ENCODE peak calls at places on chromosomes 1 and 21, in six cellular contexts. One of them, this sample, is unnamed.

GRCh38 chr1:89735449-89735848 is 85.4 kb upstream of the LRRC8D start:
- DNase-seq in pancreas: no peak
- DNase-seq in ovary: no peak
- DNase-seq in left ventricle myocardium inferior: no peak
- DNase-seq in BJ: no peak
- DNase-seq in heart left ventricle: no peak
- DNase-seq in this sample: no peak

GRCh38 chr1:59511476-59512465 is 214.9 kb downstream of the FGGY start:
- DNase-seq in pancreas: no peak
- DNase-seq in ovary: no peak
- DNase-seq in left ventricle myocardium inferior: no peak
- DNase-seq in BJ: no peak
- DNase-seq in heart left ventricle: no peak
- DNase-seq in this sample: no peak

GRCh38 chr1:31567956-31568570 is 8.3 kb upstream of the TINAGL1 start:
- DNase-seq in pancreas: no peak
- DNase-seq in ovary: no peak
- DNase-seq in left ventricle myocardium inferior: no peak
- DNase-seq in BJ: no peak
- DNase-seq in heart left ventricle: no peak
- DNase-seq in this sample: no peak

GRCh38 chr21:42013901-42014300 is 3.7 kb upstream of the ZBTB21 start:
- DNase-seq in pancreas: no peak
- DNase-seq in ovary: no peak
- DNase-seq in left ventricle myocardium inferior: no peak
- DNase-seq in BJ: no peak
- DNase-seq in heart left ventricle: peak; percentile 4
- DNase-seq in this sample: no peak

GRCh38 chr1:15714438-15715136 is 21.5 kb upstream of the SLC25A34 start:
- DNase-seq in pancreas: no peak
- DNase-seq in ovary: no peak
- DNase-seq in left ventricle myocardium inferior: no peak
- DNase-seq in BJ: peak; percentile 15
- DNase-seq in heart left ventricle: peak; percentile 68
- DNase-seq in this sample: no peak

GRCh38 chr1:206898089-206898908 is 1.1 kb downstream of the IL24 start:
- DNase-seq in pancreas: no peak
- DNase-seq in ovary: no peak
- DNase-seq in left ventricle myocardium inferior: no peak
- DNase-seq in BJ: no peak
- DNase-seq in heart left ventricle: no peak
- DNase-seq in this sample: no peak

GRCh38 chr1:165842363-165843129 is 15.1 kb downstream of the UCK2 start:
- DNase-seq in pancreas: no peak
- DNase-seq in ovary: no peak
- DNase-seq in left ventricle myocardium inferior: no peak
- DNase-seq in BJ: no peak
- DNase-seq in heart left ventricle: no peak
- DNase-seq in this sample: no peak

GRCh38 chr1:8155528-8156186 is 129.5 kb upstream of the ERRFI1 start:
- DNase-seq in pancreas: no peak
- DNase-seq in ovary: no peak
- DNase-seq in left ventricle myocardium inferior: no peak
- DNase-seq in BJ: no peak
- DNase-seq in heart left ventricle: no peak
- DNase-seq in this sample: peak; percentile 47

GRCh38 chr1:93056649-93057048 is 22.4 kb upstream of the MTF2 start:
- DNase-seq in pancreas: no peak
- DNase-seq in ovary: no peak
- DNase-seq in left ventricle myocardium inferior: no peak
- DNase-seq in BJ: no peak
- DNase-seq in heart left ventricle: no peak
- DNase-seq in this sample: no peak

GRCh38 chr1:77540501-77541161 is 141.8 kb downstream of the ZZZ3 start:
- DNase-seq in pancreas: no peak
- DNase-seq in ovary: no peak
- DNase-seq in left ventricle myocardium inferior: no peak
- DNase-seq in BJ: peak; percentile 48
- DNase-seq in heart left ventricle: no peak
- DNase-seq in this sample: no peak

GRCh38 chr1:233791750-233792149 is 112.7 kb upstream of the SLC35F3 start:
- DNase-seq in pancreas: no peak
- DNase-seq in ovary: no peak
- DNase-seq in left ventricle myocardium inferior: no peak
- DNase-seq in BJ: no peak
- DNase-seq in heart left ventricle: no peak
- DNase-seq in this sample: no peak

GRCh38 chr1:33130297-33130696 is 49.3 kb downstream of the AZIN2 start:
- DNase-seq in pancreas: no peak
- DNase-seq in ovary: no peak
- DNase-seq in left ventricle myocardium inferior: no peak
- DNase-seq in BJ: no peak
- DNase-seq in heart left ventricle: no peak
- DNase-seq in this sample: no peak

GRCh38 chr1:63859480-63860275 is 85.9 kb downstream of the ROR1 start:
- DNase-seq in pancreas: no peak
- DNase-seq in ovary: no peak
- DNase-seq in left ventricle myocardium inferior: no peak
- DNase-seq in BJ: no peak
- DNase-seq in heart left ventricle: no peak
- DNase-seq in this sample: no peak

GRCh38 chr1:52037402-52037814 is 3.8 kb upstream of the KTI12 start:
- DNase-seq in pancreas: no peak
- DNase-seq in ovary: no peak
- DNase-seq in left ventricle myocardium inferior: no peak
- DNase-seq in BJ: no peak
- DNase-seq in heart left ventricle: no peak
- DNase-seq in this sample: no peak

GRCh38 chr1:153567621-153568366 is 2.1 kb upstream of the S100A2 start:
- DNase-seq in pancreas: no peak
- DNase-seq in ovary: no peak
- DNase-seq in left ventricle myocardium inferior: no peak
- DNase-seq in BJ: no peak
- DNase-seq in heart left ventricle: no peak
- DNase-seq in this sample: no peak

GRCh38 chr1:59290173-59290954 is 6.5 kb upstream of the FGGY start:
- DNase-seq in pancreas: no peak
- DNase-seq in ovary: no peak
- DNase-seq in left ventricle myocardium inferior: no peak
- DNase-seq in BJ: no peak
- DNase-seq in heart left ventricle: no peak
- DNase-seq in this sample: peak; percentile 63

GRCh38 chr1:115677172-115677542 is 35.4 kb downstream of the VANGL1 start:
- DNase-seq in pancreas: no peak
- DNase-seq in ovary: no peak
- DNase-seq in left ventricle myocardium inferior: no peak
- DNase-seq in BJ: no peak
- DNase-seq in heart left ventricle: no peak
- DNase-seq in this sample: no peak

GRCh38 chr1:164337885-164338284 is 221.1 kb upstream of the PBX1 start:
- DNase-seq in pancreas: no peak
- DNase-seq in ovary: no peak
- DNase-seq in left ventricle myocardium inferior: no peak
- DNase-seq in BJ: no peak
- DNase-seq in heart left ventricle: no peak
- DNase-seq in this sample: no peak

GRCh38 chr1:162215902-162216301 is 146.4 kb downstream of the NOS1AP start:
- DNase-seq in pancreas: no peak
- DNase-seq in ovary: no peak
- DNase-seq in left ventricle myocardium inferior: no peak
- DNase-seq in BJ: no peak
- DNase-seq in heart left ventricle: no peak
- DNase-seq in this sample: no peak

GRCh38 chr1:24275104-24275410 is 44.1 kb upstream of the GRHL3 start:
- DNase-seq in pancreas: no peak
- DNase-seq in ovary: no peak
- DNase-seq in left ventricle myocardium inferior: no peak
- DNase-seq in BJ: no peak
- DNase-seq in heart left ventricle: no peak
- DNase-seq in this sample: no peak

GRCh38 chr1:62040450-62040849 is 154.2 kb upstream of the L1TD1 start:
- DNase-seq in pancreas: no peak
- DNase-seq in ovary: no peak
- DNase-seq in left ventricle myocardium inferior: no peak
- DNase-seq in BJ: no peak
- DNase-seq in heart left ventricle: no peak
- DNase-seq in this sample: no peak

GRCh38 chr1:111789666-111790316 is 34.1 kb downstream of the DDX20 start:
- DNase-seq in pancreas: no peak
- DNase-seq in ovary: no peak
- DNase-seq in left ventricle myocardium inferior: no peak
- DNase-seq in BJ: peak; percentile 65
- DNase-seq in heart left ventricle: no peak
- DNase-seq in this sample: no peak

GRCh38 chr1:56200446-56200845 is 378.9 kb downstream of the PLPP3 start:
- DNase-seq in pancreas: no peak
- DNase-seq in ovary: no peak
- DNase-seq in left ventricle myocardium inferior: no peak
- DNase-seq in BJ: peak; percentile 31
- DNase-seq in heart left ventricle: no peak
- DNase-seq in this sample: no peak

GRCh38 chr21:32565856-32566465 is 19.4 kb downstream of the TCP10L start:
- DNase-seq in pancreas: no peak
- DNase-seq in ovary: no peak
- DNase-seq in left ventricle myocardium inferior: no peak
- DNase-seq in BJ: no peak
- DNase-seq in heart left ventricle: no peak
- DNase-seq in this sample: no peak

GRCh38 chr1:204265665-204266064 is 51.9 kb upstream of the GOLT1A start:
- DNase-seq in pancreas: no peak
- DNase-seq in ovary: no peak
- DNase-seq in left ventricle myocardium inferior: peak; percentile 42
- DNase-seq in BJ: no peak
- DNase-seq in heart left ventricle: peak; percentile 55
- DNase-seq in this sample: no peak

GRCh38 chr1:235954306-235955283 is 87.9 kb upstream of the LYST start:
- DNase-seq in pancreas: no peak
- DNase-seq in ovary: no peak
- DNase-seq in left ventricle myocardium inferior: peak; percentile 28
- DNase-seq in BJ: no peak
- DNase-seq in heart left ventricle: peak; percentile 34
- DNase-seq in this sample: peak; percentile 78
- H3K27me3 ChIP-seq in pancreas: no peaks in the 10 kb centered on the region
- H3K27me3 ChIP-seq in ovary: no peaks in the 10 kb centered on the region
- H3K27me3 ChIP-seq in left ventricle myocardium inferior: no peaks in the 10 kb centered on the region
- H3K27me3 ChIP-seq in BJ: no peaks in the 10 kb centered on the region
- H3K27me3 ChIP-seq in heart left ventricle: no peaks in the 10 kb centered on the region
- H3K27me3 ChIP-seq in this sample: no peaks in the 10 kb centered on the region

GRCh38 chr1:150534002-150534401 is 15.2 kb upstream of the ADAMTSL4 start:
- DNase-seq in pancreas: no peak
- DNase-seq in ovary: no peak
- DNase-seq in left ventricle myocardium inferior: no peak
- DNase-seq in BJ: no peak
- DNase-seq in heart left ventricle: no peak
- DNase-seq in this sample: no peak

GRCh38 chr1:150528997-150529396 is 13.4 kb downstream of the FALEC start:
- DNase-seq in pancreas: no peak
- DNase-seq in ovary: no peak
- DNase-seq in left ventricle myocardium inferior: no peak
- DNase-seq in BJ: no peak
- DNase-seq in heart left ventricle: no peak
- DNase-seq in this sample: no peak

GRCh38 chr1:150530491-150531159 is 15.1 kb downstream of the FALEC start:
- DNase-seq in pancreas: no peak
- DNase-seq in ovary: no peak
- DNase-seq in left ventricle myocardium inferior: no peak
- DNase-seq in BJ: no peak
- DNase-seq in heart left ventricle: no peak
- DNase-seq in this sample: no peak

GRCh38 chr1:150535511-150536281 is 13.5 kb upstream of the ADAMTSL4 start:
- DNase-seq in pancreas: no peak
- DNase-seq in ovary: no peak
- DNase-seq in left ventricle myocardium inferior: no peak
- DNase-seq in BJ: peak; percentile 26
- DNase-seq in heart left ventricle: no peak
- DNase-seq in this sample: no peak

DNA sequence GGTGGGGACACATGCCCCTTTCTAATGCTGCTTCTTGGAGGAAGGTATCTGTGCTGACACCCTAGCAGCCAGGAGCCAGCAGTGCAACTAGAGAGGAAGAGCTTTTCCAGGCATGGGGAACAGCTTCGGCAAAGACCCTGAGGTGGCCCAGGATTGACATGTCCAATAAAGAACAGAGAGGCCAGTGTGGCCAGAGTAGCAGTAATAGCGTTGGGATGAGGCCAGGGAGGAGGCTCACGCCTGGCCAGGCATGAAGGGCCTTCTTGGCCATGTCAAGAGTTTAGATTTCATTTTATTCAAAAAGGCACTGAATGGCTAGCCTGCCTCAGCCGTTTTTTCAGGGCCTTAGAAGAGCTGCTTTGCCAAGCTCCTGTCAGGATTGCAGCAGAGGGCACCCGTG is 16.3 kb upstream of the ADAMTSL4 start:
- DNase-seq in pancreas: no peak
- DNase-seq in ovary: no peak
- DNase-seq in left ventricle myocardium inferior: no peak
- DNase-seq in BJ: no peak
- DNase-seq in heart left ventricle: peak; percentile 19
- DNase-seq in this sample: no peak
- TF ChIP-seq CTCF in pancreas: no peak
- TF ChIP-seq CTCF in ovary: no peak
- TF ChIP-seq CTCF in left ventricle myocardium inferior: no peak
- TF ChIP-seq CTCF in BJ: no peak
- TF ChIP-seq CTCF in heart left ventricle: peak; percentile 31
- TF ChIP-seq CTCF in this sample: peak; percentile 26

GRCh38 chr1:201064806-201065205 is 41.3 kb upstream of the KIF21B start:
- DNase-seq in pancreas: no peak
- DNase-seq in ovary: no peak
- DNase-seq in left ventricle myocardium inferior: no peak
- DNase-seq in BJ: no peak
- DNase-seq in heart left ventricle: no peak
- DNase-seq in this sample: no peak

GRCh38 chr1:201061886-201062285 is 38.4 kb upstream of the KIF21B start:
- DNase-seq in pancreas: no peak
- DNase-seq in ovary: no peak
- DNase-seq in left ventricle myocardium inferior: no peak
- DNase-seq in BJ: no peak
- DNase-seq in heart left ventricle: no peak
- DNase-seq in this sample: no peak

GRCh38 chr1:201062511-201063189 is 39.1 kb upstream of the KIF21B start:
- DNase-seq in pancreas: no peak
- DNase-seq in ovary: no peak
- DNase-seq in left ventricle myocardium inferior: no peak
- DNase-seq in BJ: no peak
- DNase-seq in heart left ventricle: no peak
- DNase-seq in this sample: no peak

GRCh38 chr1:201061049-201061448 is 37.5 kb upstream of the KIF21B start:
- DNase-seq in pancreas: no peak
- DNase-seq in ovary: no peak
- DNase-seq in left ventricle myocardium inferior: peak; percentile 64
- DNase-seq in BJ: no peak
- DNase-seq in heart left ventricle: peak; percentile 37
- DNase-seq in this sample: no peak

GRCh38 chr1:201063190-201063544 is 39.7 kb upstream of the KIF21B start:
- DNase-seq in pancreas: no peak
- DNase-seq in ovary: no peak
- DNase-seq in left ventricle myocardium inferior: no peak
- DNase-seq in BJ: no peak
- DNase-seq in heart left ventricle: no peak
- DNase-seq in this sample: no peak
- H3K27me3 ChIP-seq in pancreas: no peaks in the 10 kb centered on the region
- H3K27me3 ChIP-seq in ovary: no peaks in the 10 kb centered on the region
- H3K27me3 ChIP-seq in left ventricle myocardium inferior: peaks cover 5% of the 10 kb centered on the region
- H3K27me3 ChIP-seq in BJ: peaks cover 6% of the 10 kb centered on the region
- H3K27me3 ChIP-seq in heart left ventricle: no peaks in the 10 kb centered on the region
- H3K27me3 ChIP-seq in this sample: no peaks in the 10 kb centered on the region

GRCh38 chr1:68051475-68051874 is 1.0 kb upstream of the DIRAS3 start:
- DNase-seq in pancreas: peak; percentile 78
- DNase-seq in ovary: peak; percentile 76
- DNase-seq in left ventricle myocardium inferior: peak; percentile 38
- DNase-seq in BJ: no peak
- DNase-seq in heart left ventricle: peak; percentile 54
- DNase-seq in this sample: no peak
- TF ChIP-seq CTCF in pancreas: no peak
- TF ChIP-seq CTCF in ovary: peak; percentile 59
- TF ChIP-seq CTCF in left ventricle myocardium inferior: peak; percentile 52
- TF ChIP-seq CTCF in BJ: peak; percentile 57
- TF ChIP-seq CTCF in heart left ventricle: no peak
- TF ChIP-seq CTCF in this sample: no peak